ENCODE peak calls at places on chromosomes 12 and 14, in four cellular contexts. J is stimulated activated CD8-positive, alpha-beta memory T cell treated with anti-CD3 and anti-CD28 coated beads, Interleukin-7, amount 100 ng/mL, for 1 hour; D is AG08395; L is hippocampal formation. N is an unnamed sample.

GRCh38 chr12:113863455-113863845 is 102.7 kb downstream of the RBM19 start:
- DNase-seq in J (no peak), D (no peak), L (no peak), N (no peak)

GRCh38 chr12:2401040-2401439 is 348.3 kb downstream of the CACNA1C start:
- DNase-seq in L (no peak), J (no peak), D (no peak), N (no peak)

GRCh38 chr12:117034691-117035090 is 64.5 kb downstream of the TESC start:
- DNase-seq in J (no peak), D (no peak), L (no peak), N (no peak)

GRCh38 chr14:95519699-95520098 is 3.2 kb upstream of the SYNE3 start:
- DNase-seq in L (no peak), J (peak; percentile 43), D (peak; percentile 92), N (peak; percentile 59)

GRCh38 chr12:6613776-6614512 is 6.8 kb upstream of the CHD4 start:
- DNase-seq in D (peak; percentile 90), L (peak; percentile 96), J (no peak), N (peak; percentile 99)

GRCh38 chr14:32468955-32469354 is 139.9 kb downstream of the AKAP6 start:
- DNase-seq in J (no peak), D (peak; percentile 90), L (no peak), N (peak; percentile 74)

GRCh38 chr12:47226199-47226598 is 146.4 kb upstream of the AMIGO2 start:
- DNase-seq in D (no peak), L (no peak), J (no peak), N (no peak)

GRCh38 chr14:21385170-21385904 is 1.5 kb upstream of the SUPT16H start:
- DNase-seq in J (no peak), L (no peak), D (no peak), N (peak; percentile 10)

GRCh38 chr14:50397461-50398196 is 948 bp upstream of the CDKL1 start:
- DNase-seq in D (peak; percentile 25), L (no peak), J (no peak), N (no peak)

GRCh38 chr12:120680165-120680738 is 6.7 kb upstream of the MLEC start:
- DNase-seq in D (no peak), J (no peak), L (no peak), N (no peak)

GRCh38 chr12:116620085-116620734 is 61.0 kb downstream of the MAP1LC3B2 start:
- DNase-seq in J (no peak), D (no peak), L (no peak), N (no peak)

GRCh38 chr14:72291908-72292688 is 359.9 kb downstream of the RGS6 start:
- DNase-seq in L (peak; percentile 2), J (no peak), D (peak; percentile 7), N (peak; percentile 75)

GRCh38 chr14:32709072-32709471 is 229.6 kb upstream of the NPAS3 start:
- DNase-seq in J (no peak), L (peak; percentile 23), D (peak; percentile 82), N (peak; percentile 85)

GRCh38 chr14:44988694-44989093 is 26.7 kb downstream of the TOGARAM1 start:
- DNase-seq in L (no peak), D (no peak), J (no peak), N (no peak)

GRCh38 chr14:53273671-53274072 is 120.5 kb upstream of the DDHD1 start:
- DNase-seq in D (no peak), L (no peak), J (no peak), N (no peak)

GRCh38 chr12:25307818-25308217 is 57.1 kb upstream of the KRAS start:
- DNase-seq in L (no peak), J (no peak), D (no peak), N (no peak)

GRCh38 chr12:58268080-58268479 is 326.7 kb downstream of the ATP23 start:
- DNase-seq in L (no peak), J (no peak), D (peak; percentile 5), N (no peak)

GRCh38 chr12:105580841-105581352 is 250.4 kb downstream of the C12orf75 start:
- DNase-seq in J (no peak), L (no peak), D (no peak), N (no peak)

GRCh38 chr12:103667129-103667528 is 80.1 kb downstream of the STAB2 start:
- DNase-seq in J (no peak), L (no peak), D (no peak), N (no peak)

GRCh38 chr14:32366995-32367394 is 37.9 kb downstream of the AKAP6 start:
- DNase-seq in J (no peak), D (no peak), L (no peak), N (peak; percentile 79)

GRCh38 chr12:104458645-104459555 is 2.2 kb downstream of the CHST11 start:
- DNase-seq in D (peak; percentile 37), L (no peak), J (no peak), N (no peak)

GRCh38 chr12:87157791-87158190 is 871.4 kb downstream of the C12orf50 start:
- DNase-seq in L (no peak), J (no peak), D (no peak), N (no peak)

GRCh38 chr12:124747426-124748161 is 116.1 kb downstream of the SCARB1 start:
- DNase-seq in D (peak; percentile 87), J (no peak), L (no peak), N (no peak)

GRCh38 chr14:104559769-104560585 is 19.6 kb upstream of the C14orf180 start:
- DNase-seq in L (no peak), J (no peak), D (no peak), N (no peak)

GRCh38 chr12:54452628-54453027 is 20.8 kb downstream of the GTSF1 start:
- DNase-seq in L (no peak), D (no peak), J (no peak), N (no peak)

GRCh38 chr14:73763396-73763795 is 49.2 kb upstream of the PNMA1 start:
- DNase-seq in D (no peak), J (no peak), L (no peak), N (no peak)

GRCh38 chr12:33752854-33753253 is 269.4 kb upstream of the ALG10 start:
- DNase-seq in L (no peak), J (no peak), D (no peak), N (peak; percentile 19)

GRCh38 chr14:105071326-105071725 is 6.1 kb upstream of the GPR132 start:
- DNase-seq in L (no peak), D (no peak), J (no peak), N (no peak)

GRCh38 chr12:55707841-55708694 is at the start of gene ITGA7:
- DNase-seq in J (peak; percentile 46), D (peak; percentile 66), L (peak; percentile 49), N (no peak)

GRCh38 chr14:38469156-38469555 is 213.3 kb upstream of the CLEC14A start:
- DNase-seq in L (no peak), J (no peak), D (no peak), N (no peak)

GRCh38 chr12:116455540-116456306 is 103.5 kb upstream of the MAP1LC3B2 start:
- DNase-seq in J (no peak), D (peak; percentile 85), L (no peak), N (peak; percentile 20)

GRCh38 chr12:128766738-128767501 is 56.8 kb downstream of the SLC15A4 start:
- DNase-seq in L (no peak), D (no peak), J (no peak), N (no peak)

GRCh38 chr14:32635103-32635719 is 303.5 kb upstream of the NPAS3 start:
- DNase-seq in L (no peak), D (peak; percentile 44), J (no peak), N (peak; percentile 34)

GRCh38 chr12:113185180-113186032 is at the start of the genes DDX54 and RITA1:
- DNase-seq in J (peak; percentile 66), L (peak; percentile 79), D (peak; percentile 78), N (peak; percentile 54)

GRCh38 chr12:57154804-57155434 is 7.5 kb upstream of the LRP1-AS start:
- DNase-seq in D (no peak), J (no peak), L (no peak), N (no peak)

GRCh38 chr12:11650697-11651281 is 1.3 kb downstream of the ETV6 start:
- DNase-seq in D (peak; percentile 8), L (no peak), J (no peak), N (peak; percentile 72)